ENCODE peak calls at places on chromosome 12, in four cellular contexts. Q is tibial artery, B is A549, G is heart left ventricle. O is an unnamed sample.

GRCh38 chr12:6696690-6697583 is 3.7 kb downstream of the PIANP start:
- DNase-seq in Q (no peak), B (no peak), G (no peak), O (no peak)

GRCh38 chr12:8780389-8780788 is 42.0 kb upstream of the A2ML1 start:
- DNase-seq in Q (no peak), B (peak), G (no peak), O (peak)

GRCh38 chr12:111467092-111467861 is 61.6 kb downstream of the SH2B3 start:
- DNase-seq in Q (no peak), B (no peak), G (no peak), O (no peak)

GRCh38 chr12:44019118-44019517 is 183.2 kb downstream of the TMEM117 start:
- DNase-seq in Q (no peak), B (no peak), G (no peak), O (no peak)

GRCh38 chr12:101828463-101829196 is 2.1 kb downstream of the GNPTAB start:
- DNase-seq in Q (no peak), B (no peak), G (no peak), O (peak)

GRCh38 chr12:51009038-51009437 is 17.1 kb downstream of the SLC11A2 start:
- DNase-seq in Q (peak), B (no peak), G (peak), O (peak)

GRCh38 chr12:109822951-109823411 is 10.2 kb downstream of the TRPV4 start:
- DNase-seq in Q (no peak), B (no peak), G (no peak), O (no peak)

GRCh38 chr12:75505706-75506312 is 5.6 kb downstream of the KRR1 start:
- DNase-seq in Q (no peak), B (no peak), G (no peak), O (peak)

GRCh38 chr12:123903301-123904065 is 69.1 kb downstream of the CCDC92 start:
- DNase-seq in Q (no peak), B (no peak), G (no peak), O (no peak)

GRCh38 chr12:93145086-93145485 is 216.0 kb upstream of the EEA1 start:
- DNase-seq in Q (no peak), B (no peak), G (no peak), O (no peak)

GRCh38 chr12:112906712-112907414 is at the start of gene OAS1:
- DNase-seq in Q (peak), B (peak), G (no peak), O (peak)

GRCh38 chr12:47867496-47867941 is 37.3 kb downstream of the VDR start:
- DNase-seq in Q (no peak), B (no peak), G (no peak), O (no peak)

GRCh38 chr12:60072911-60073310 is 477.1 kb downstream of the SLC16A7 start:
- DNase-seq in Q (no peak), B (no peak), G (no peak), O (no peak)

GRCh38 chr12:118354903-118355302 is 17.8 kb downstream of the TAOK3 start:
- DNase-seq in Q (no peak), B (no peak), G (no peak), O (no peak)

GRCh38 chr12:119245904-119246494 is 67.3 kb downstream of the HSPB8 start:
- DNase-seq in Q (no peak), B (no peak), G (no peak), O (no peak)

GRCh38 chr12:127078577-127079350 is 1188.2 kb upstream of the TMEM132C start:
- DNase-seq in Q (no peak), B (no peak), G (no peak), O (no peak)

GRCh38 chr12:122088181-122088810 is 9.7 kb downstream of the MLXIP start:
- DNase-seq in Q (no peak), B (no peak), G (no peak), O (no peak)

GRCh38 chr12:64825143-64826011 is 930 bp downstream of the TBC1D30 start:
- DNase-seq in Q (no peak), B (no peak), G (no peak), O (no peak)

GRCh38 chr12:113591480-113591971 is 119.9 kb upstream of the LHX5 start:
- DNase-seq in Q (no peak), B (peak), G (no peak), O (no peak)

GRCh38 chr12:108312885-108313203 is 26.3 kb downstream of the CMKLR1 start:
- DNase-seq in Q (peak), B (no peak), G (peak), O (no peak)

GRCh38 chr12:180445-180844 is 33.5 kb downstream of the SLC6A12 start:
- DNase-seq in Q (peak), B (no peak), G (peak), O (no peak)

GRCh38 chr12:33536431-33536830 is 96.8 kb upstream of the SYT10 start:
- DNase-seq in Q (no peak), B (no peak), G (no peak), O (no peak)

GRCh38 chr12:56998981-56999380 is 7.4 kb downstream of the ZBTB39 start:
- DNase-seq in Q (no peak), B (no peak), G (no peak), O (no peak)

GRCh38 chr12:93520454-93520853 is 52.0 kb upstream of the SOCS2 start:
- DNase-seq in Q (no peak), B (no peak), G (no peak), O (no peak)

GRCh38 chr12:94500831-94501567 is 41.3 kb upstream of the CEP83 start:
- DNase-seq in Q (no peak), B (no peak), G (no peak), O (no peak)

GRCh38 chr12:78407722-78408121 is 456.9 kb upstream of the SYT1 start:
- DNase-seq in Q (no peak), B (no peak), G (no peak), O (no peak)

GRCh38 chr12:20030847-20031246 is 337.5 kb upstream of the PDE3A start:
- DNase-seq in Q (no peak), B (no peak), G (no peak), O (no peak)

GRCh38 chr12:106861984-106862894 is 87.8 kb downstream of the RIC8B start:
- DNase-seq in Q (no peak), B (no peak), G (no peak), O (no peak)

GRCh38 chr12:4069046-4070010 is 196.1 kb upstream of the PARP11 start:
- DNase-seq in Q (no peak), B (no peak), G (no peak), O (no peak)

GRCh38 chr12:28051516-28052456 is 79.3 kb upstream of the PTHLH start:
- DNase-seq in Q (no peak), B (no peak), G (no peak), O (no peak)

GRCh38 chr12:102249073-102249854 is 51.6 kb upstream of the PMCH start:
- DNase-seq in Q (no peak), B (no peak), G (no peak), O (no peak)

GRCh38 chr12:103504606-103505005 is 8.8 kb upstream of the C12orf42 start:
- DNase-seq in Q (no peak), B (no peak), G (no peak), O (no peak)

GRCh38 chr12:109727746-109728726 is 14.4 kb downstream of the FAM222A start:
- DNase-seq in Q (no peak), B (no peak), G (peak), O (no peak)

GRCh38 chr12:113598815-113599406 is 127.2 kb upstream of the LHX5 start:
- DNase-seq in Q (no peak), B (no peak), G (no peak), O (no peak)

GRCh38 chr12:108879615-108880254 is at the start of gene DAO:
- DNase-seq in Q (no peak), B (no peak), G (no peak), O (no peak)

GRCh38 chr12:112447106-112447505 is 28.4 kb downstream of the PTPN11 start:
- DNase-seq in Q (no peak), B (no peak), G (no peak), O (peak)

GRCh38 chr12:104667139-104667538 is 210.4 kb downstream of the CHST11 start:
- DNase-seq in Q (no peak), B (no peak), G (no peak), O (no peak)

GRCh38 chr12:116482859-116483258 is 76.3 kb upstream of the MAP1LC3B2 start:
- DNase-seq in Q (no peak), B (no peak), G (no peak), O (no peak)

GRCh38 chr12:116489116-116489515 is 70.1 kb upstream of the MAP1LC3B2 start:
- DNase-seq in Q (no peak), B (no peak), G (no peak), O (no peak)

GRCh38 chr12:116481726-116482125 is 77.5 kb upstream of the MAP1LC3B2 start:
- DNase-seq in Q (no peak), B (no peak), G (no peak), O (no peak)

GRCh38 chr12:116483959-116484699 is 75.1 kb upstream of the MAP1LC3B2 start:
- DNase-seq in Q (no peak), B (no peak), G (no peak), O (no peak)

DNA sequence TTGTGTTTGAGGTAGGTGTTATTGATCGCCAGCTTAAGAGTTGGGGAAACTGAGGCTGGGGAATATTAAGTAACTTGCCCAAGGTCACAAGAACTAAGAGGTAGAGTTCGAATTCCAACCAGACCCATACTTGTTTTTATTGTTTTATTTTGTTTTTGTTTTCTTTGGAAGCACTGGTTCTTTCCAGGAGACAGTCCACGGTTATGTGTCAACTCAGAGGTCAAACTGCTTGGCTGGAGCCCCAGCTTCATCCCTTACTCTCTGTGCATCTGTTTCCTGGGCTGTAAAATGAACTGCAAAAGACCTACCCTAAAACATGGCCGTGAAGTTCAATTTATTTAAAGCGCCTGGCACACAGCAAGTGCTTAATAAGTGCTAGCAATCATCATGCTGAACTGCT is 74.4 kb upstream of the MAP1LC3B2 start:
- DNase-seq in Q (no peak), B (no peak), G (no peak), O (no peak)
- H3K4me3 ChIP-seq in Q (no peak), B (no peak), G (no peak), O (no peak)

GRCh38 chr12:90407841-90408240 is 547.1 kb downstream of the CCER1 start:
- DNase-seq in Q (no peak), B (no peak), G (no peak), O (no peak)

GRCh38 chr12:90410962-90411361 is 544.0 kb downstream of the CCER1 start:
- DNase-seq in Q (no peak), B (no peak), G (peak), O (no peak)
- H3K4me3 ChIP-seq in Q (no peak), B (no peak), G (no peak), O (no peak)

GRCh38 chr12:85835810-85836715 is at the start of gene RASSF9:
- DNase-seq in Q (peak), B (no peak), G (peak), O (no peak)

GRCh38 chr12:85833558-85833957 is 2.7 kb downstream of the RASSF9 start:
- DNase-seq in Q (no peak), B (no peak), G (no peak), O (no peak)

GRCh38 chr12:85834378-85834777 is 1.8 kb downstream of the RASSF9 start:
- DNase-seq in Q (no peak), B (no peak), G (no peak), O (no peak)

GRCh38 chr12:85836716-85837100 is 499 bp upstream of the RASSF9 start:
- DNase-seq in Q (no peak), B (no peak), G (no peak), O (no peak)

GRCh38 chr12:85835417-85835809 is 796 bp downstream of the RASSF9 start:
- DNase-seq in Q (no peak), B (no peak), G (no peak), O (no peak)
- H3K4me3 ChIP-seq in Q (peak), B (peak), G (peak), O (no peak)

GRCh38 chr12:95788637-95789036 is 1.9 kb downstream of the NTN4 start:
- DNase-seq in Q (no peak), B (no peak), G (no peak), O (no peak)
- H3K4me3 ChIP-seq in Q (peak), B (peak), G (peak), O (no peak)

GRCh38 chr12:49295087-49296001 is at the start of gene PRPH:
- DNase-seq in Q (no peak), B (no peak), G (peak), O (no peak)

GRCh38 chr12:49298160-49298559 is 3.2 kb downstream of the PRPH start:
- DNase-seq in Q (no peak), B (no peak), G (no peak), O (no peak)

GRCh38 chr12:49296034-49296835 is 1.3 kb downstream of the PRPH start:
- DNase-seq in Q (no peak), B (peak), G (peak), O (peak)

GRCh38 chr12:49296836-49297694 is 2.1 kb downstream of the PRPH start:
- DNase-seq in Q (no peak), B (peak), G (no peak), O (no peak)

GRCh38 chr12:49297695-49298060 is 2.7 kb downstream of the PRPH start:
- DNase-seq in Q (no peak), B (no peak), G (no peak), O (no peak)
- H3K4me3 ChIP-seq in Q (no peak), B (peak), G (peak), O (no peak)

GRCh38 chr12:53999596-54000104 is 311 bp upstream of the HOXC9 start:
- DNase-seq in Q (peak), B (peak), G (no peak), O (no peak)
- H3K4me3 ChIP-seq in Q (peak), B (peak), G (peak), O (no peak)

O was measured in Jurkat, Clone E6-1.